ENCODE peak calls at places on chromosomes 3 and 15, in ten cellular contexts. One of them, this sample, is unnamed.

GRCh38 chr3:69803871-69804270 is 64.6 kb downstream of the MITF start:
- DNase-seq in tibial artery: no peak
- DNase-seq in BJ: no peak
- DNase-seq in neural progenitor cell: no peak
- DNase-seq in body of pancreas: no peak
- DNase-seq in SJSA1: no peak
- DNase-seq in adrenal gland: no peak
- DNase-seq in cardiac muscle cell: no peak
- DNase-seq in fibroblast of lung: no peak
- DNase-seq in uterus: no peak
- DNase-seq in this sample: no peak

GRCh38 chr15:86002444-86002843 is 77.2 kb upstream of the AGBL1 start:
- DNase-seq in tibial artery: no peak
- DNase-seq in BJ: no peak
- DNase-seq in neural progenitor cell: no peak
- DNase-seq in body of pancreas: no peak
- DNase-seq in SJSA1: no peak
- DNase-seq in adrenal gland: no peak
- DNase-seq in cardiac muscle cell: no peak
- DNase-seq in fibroblast of lung: no peak
- DNase-seq in uterus: peak; percentile 51
- DNase-seq in this sample: no peak

GRCh38 chr3:100602506-100603444 is 6.6 kb upstream of the ADGRG7 start:
- DNase-seq in tibial artery: no peak
- DNase-seq in BJ: no peak
- DNase-seq in neural progenitor cell: no peak
- DNase-seq in body of pancreas: no peak
- DNase-seq in SJSA1: no peak
- DNase-seq in adrenal gland: no peak
- DNase-seq in cardiac muscle cell: peak; percentile 8
- DNase-seq in fibroblast of lung: peak; percentile 18
- DNase-seq in uterus: no peak
- DNase-seq in this sample: no peak

GRCh38 chr3:16392733-16393132 is 120.8 kb downstream of the RFTN1 start:
- DNase-seq in tibial artery: no peak
- DNase-seq in BJ: no peak
- DNase-seq in neural progenitor cell: no peak
- DNase-seq in body of pancreas: no peak
- DNase-seq in SJSA1: no peak
- DNase-seq in adrenal gland: no peak
- DNase-seq in cardiac muscle cell: peak; percentile 39
- DNase-seq in fibroblast of lung: peak; percentile 92
- DNase-seq in uterus: no peak
- DNase-seq in this sample: no peak

GRCh38 chr15:91896656-91897055 is 43.1 kb downstream of the SLCO3A1 start:
- DNase-seq in tibial artery: no peak
- DNase-seq in BJ: no peak
- DNase-seq in neural progenitor cell: no peak
- DNase-seq in body of pancreas: no peak
- DNase-seq in SJSA1: no peak
- DNase-seq in adrenal gland: no peak
- DNase-seq in cardiac muscle cell: no peak
- DNase-seq in fibroblast of lung: no peak
- DNase-seq in uterus: no peak
- DNase-seq in this sample: no peak

GRCh38 chr3:169945313-169945712 is 21.3 kb upstream of the SEC62 start:
- DNase-seq in tibial artery: no peak
- DNase-seq in BJ: no peak
- DNase-seq in neural progenitor cell: no peak
- DNase-seq in body of pancreas: no peak
- DNase-seq in SJSA1: no peak
- DNase-seq in adrenal gland: no peak
- DNase-seq in cardiac muscle cell: peak; percentile 21
- DNase-seq in fibroblast of lung: no peak
- DNase-seq in uterus: no peak
- DNase-seq in this sample: no peak

GRCh38 chr3:192847918-192848317 is 69.7 kb downstream of the MB21D2 start:
- DNase-seq in tibial artery: no peak
- DNase-seq in BJ: no peak
- DNase-seq in neural progenitor cell: no peak
- DNase-seq in body of pancreas: no peak
- DNase-seq in SJSA1: no peak
- DNase-seq in adrenal gland: no peak
- DNase-seq in cardiac muscle cell: peak; percentile 48
- DNase-seq in fibroblast of lung: peak; percentile 70
- DNase-seq in uterus: no peak
- DNase-seq in this sample: no peak

GRCh38 chr3:13013994-13014754 is 59.1 kb downstream of the IQSEC1 start:
- DNase-seq in tibial artery: peak; percentile 37
- DNase-seq in BJ: no peak
- DNase-seq in neural progenitor cell: no peak
- DNase-seq in body of pancreas: no peak
- DNase-seq in SJSA1: no peak
- DNase-seq in adrenal gland: no peak
- DNase-seq in cardiac muscle cell: no peak
- DNase-seq in fibroblast of lung: no peak
- DNase-seq in uterus: no peak
- DNase-seq in this sample: no peak

GRCh38 chr3:134009345-134010000 is 20.3 kb downstream of the SLCO2A1 start:
- DNase-seq in tibial artery: no peak
- DNase-seq in BJ: no peak
- DNase-seq in neural progenitor cell: no peak
- DNase-seq in body of pancreas: no peak
- DNase-seq in SJSA1: peak; percentile 74
- DNase-seq in adrenal gland: no peak
- DNase-seq in cardiac muscle cell: peak; percentile 69
- DNase-seq in fibroblast of lung: peak; percentile 28
- DNase-seq in uterus: no peak
- DNase-seq in this sample: no peak

GRCh38 chr3:152621006-152621868 is 213.7 kb upstream of the P2RY1 start:
- DNase-seq in tibial artery: no peak
- DNase-seq in BJ: no peak
- DNase-seq in neural progenitor cell: no peak
- DNase-seq in body of pancreas: no peak
- DNase-seq in SJSA1: no peak
- DNase-seq in adrenal gland: no peak
- DNase-seq in cardiac muscle cell: no peak
- DNase-seq in fibroblast of lung: no peak
- DNase-seq in uterus: no peak
- DNase-seq in this sample: no peak

GRCh38 chr3:192128922-192129321 is 598.4 kb downstream of the FGF12 start:
- DNase-seq in tibial artery: no peak
- DNase-seq in BJ: no peak
- DNase-seq in neural progenitor cell: no peak
- DNase-seq in body of pancreas: no peak
- DNase-seq in SJSA1: no peak
- DNase-seq in adrenal gland: no peak
- DNase-seq in cardiac muscle cell: no peak
- DNase-seq in fibroblast of lung: no peak
- DNase-seq in uterus: no peak
- DNase-seq in this sample: no peak

GRCh38 chr15:76381366-76381765 is 44.8 kb downstream of the ISL2 start:
- DNase-seq in tibial artery: no peak
- DNase-seq in BJ: no peak
- DNase-seq in neural progenitor cell: no peak
- DNase-seq in body of pancreas: no peak
- DNase-seq in SJSA1: no peak
- DNase-seq in adrenal gland: no peak
- DNase-seq in cardiac muscle cell: no peak
- DNase-seq in fibroblast of lung: no peak
- DNase-seq in uterus: no peak
- DNase-seq in this sample: no peak

GRCh38 chr3:43288366-43288765 is 2.0 kb downstream of the SNRK start:
- DNase-seq in tibial artery: no peak
- DNase-seq in BJ: no peak
- DNase-seq in neural progenitor cell: no peak
- DNase-seq in body of pancreas: no peak
- DNase-seq in SJSA1: no peak
- DNase-seq in adrenal gland: no peak
- DNase-seq in cardiac muscle cell: peak; percentile 43
- DNase-seq in fibroblast of lung: peak; percentile 61
- DNase-seq in uterus: no peak
- DNase-seq in this sample: no peak

GRCh38 chr3:130529816-130530215 is 12.8 kb downstream of the COL6A6 start:
- DNase-seq in tibial artery: no peak
- DNase-seq in BJ: no peak
- DNase-seq in neural progenitor cell: no peak
- DNase-seq in body of pancreas: no peak
- DNase-seq in SJSA1: no peak
- DNase-seq in adrenal gland: no peak
- DNase-seq in cardiac muscle cell: no peak
- DNase-seq in fibroblast of lung: no peak
- DNase-seq in uterus: no peak
- DNase-seq in this sample: no peak

GRCh38 chr15:41695750-41696436 is 35.7 kb downstream of the MGA start:
- DNase-seq in tibial artery: no peak
- DNase-seq in BJ: no peak
- DNase-seq in neural progenitor cell: no peak
- DNase-seq in body of pancreas: no peak
- DNase-seq in SJSA1: no peak
- DNase-seq in adrenal gland: peak; percentile 36
- DNase-seq in cardiac muscle cell: peak; percentile 61
- DNase-seq in fibroblast of lung: peak; percentile 71
- DNase-seq in uterus: no peak
- DNase-seq in this sample: peak; percentile 11

GRCh38 chr3:167709690-167710089 is 25.0 kb downstream of the PDCD10 start:
- DNase-seq in tibial artery: no peak
- DNase-seq in BJ: no peak
- DNase-seq in neural progenitor cell: no peak
- DNase-seq in body of pancreas: no peak
- DNase-seq in SJSA1: no peak
- DNase-seq in adrenal gland: no peak
- DNase-seq in cardiac muscle cell: no peak
- DNase-seq in fibroblast of lung: no peak
- DNase-seq in uterus: no peak
- DNase-seq in this sample: no peak
- H3K36me3 ChIP-seq in tibial artery: peaks cover 5% of the 10 kb centered on the region
- H3K36me3 ChIP-seq in BJ: peaks cover 10% of the 10 kb centered on the region
- H3K36me3 ChIP-seq in neural progenitor cell: peaks cover 9% of the 10 kb centered on the region
- H3K36me3 ChIP-seq in body of pancreas: no peaks in the 10 kb centered on the region
- H3K36me3 ChIP-seq in SJSA1: peaks cover 16% of the 10 kb centered on the region
- H3K36me3 ChIP-seq in adrenal gland: no peaks in the 10 kb centered on the region
- H3K36me3 ChIP-seq in cardiac muscle cell: peaks cover 4% of the 10 kb centered on the region
- H3K36me3 ChIP-seq in fibroblast of lung: no peaks in the 10 kb centered on the region
- H3K36me3 ChIP-seq in uterus: no peaks in the 10 kb centered on the region
- H3K36me3 ChIP-seq in this sample: no peaks in the 10 kb centered on the region

GRCh38 chr3:58107597-58107996 is 99.4 kb downstream of the FLNB start:
- DNase-seq in tibial artery: no peak
- DNase-seq in BJ: no peak
- DNase-seq in neural progenitor cell: no peak
- DNase-seq in body of pancreas: no peak
- DNase-seq in SJSA1: no peak
- DNase-seq in adrenal gland: no peak
- DNase-seq in cardiac muscle cell: no peak
- DNase-seq in fibroblast of lung: no peak
- DNase-seq in uterus: no peak
- DNase-seq in this sample: no peak
- H3K36me3 ChIP-seq in tibial artery: peaks cover 80% of the 10 kb centered on the region
- H3K36me3 ChIP-seq in BJ: peaks cover 46% of the 10 kb centered on the region
- H3K36me3 ChIP-seq in neural progenitor cell: no peaks in the 10 kb centered on the region
- H3K36me3 ChIP-seq in body of pancreas: no peaks in the 10 kb centered on the region
- H3K36me3 ChIP-seq in SJSA1: peaks cover 96% of the 10 kb centered on the region
- H3K36me3 ChIP-seq in adrenal gland: no peaks in the 10 kb centered on the region
- H3K36me3 ChIP-seq in cardiac muscle cell: peaks cover 18% of the 10 kb centered on the region
- H3K36me3 ChIP-seq in fibroblast of lung: peaks cover 28% of the 10 kb centered on the region
- H3K36me3 ChIP-seq in uterus: no peaks in the 10 kb centered on the region
- H3K36me3 ChIP-seq in this sample: peaks cover 10% of the 10 kb centered on the region

GRCh38 chr3:123936400-123936799 is 24.6 kb downstream of the CCDC14 start:
- DNase-seq in tibial artery: no peak
- DNase-seq in BJ: peak; percentile 51
- DNase-seq in neural progenitor cell: no peak
- DNase-seq in body of pancreas: no peak
- DNase-seq in SJSA1: no peak
- DNase-seq in adrenal gland: no peak
- DNase-seq in cardiac muscle cell: no peak
- DNase-seq in fibroblast of lung: no peak
- DNase-seq in uterus: no peak
- DNase-seq in this sample: no peak

GRCh38 chr3:123939706-123940105 is 21.3 kb downstream of the CCDC14 start:
- DNase-seq in tibial artery: no peak
- DNase-seq in BJ: no peak
- DNase-seq in neural progenitor cell: no peak
- DNase-seq in body of pancreas: no peak
- DNase-seq in SJSA1: no peak
- DNase-seq in adrenal gland: no peak
- DNase-seq in cardiac muscle cell: no peak
- DNase-seq in fibroblast of lung: no peak
- DNase-seq in uterus: no peak
- DNase-seq in this sample: no peak

GRCh38 chr3:123930426-123930825 is 30.6 kb downstream of the CCDC14 start:
- DNase-seq in tibial artery: no peak
- DNase-seq in BJ: no peak
- DNase-seq in neural progenitor cell: no peak
- DNase-seq in body of pancreas: no peak
- DNase-seq in SJSA1: no peak
- DNase-seq in adrenal gland: no peak
- DNase-seq in cardiac muscle cell: peak; percentile 0
- DNase-seq in fibroblast of lung: peak; percentile 40
- DNase-seq in uterus: no peak
- DNase-seq in this sample: no peak

GRCh38 chr3:123934250-123934649 is 26.8 kb downstream of the CCDC14 start:
- DNase-seq in tibial artery: no peak
- DNase-seq in BJ: no peak
- DNase-seq in neural progenitor cell: no peak
- DNase-seq in body of pancreas: no peak
- DNase-seq in SJSA1: no peak
- DNase-seq in adrenal gland: no peak
- DNase-seq in cardiac muscle cell: no peak
- DNase-seq in fibroblast of lung: no peak
- DNase-seq in uterus: no peak
- DNase-seq in this sample: no peak

GRCh38 chr3:123935830-123936229 is 25.2 kb downstream of the CCDC14 start:
- DNase-seq in tibial artery: no peak
- DNase-seq in BJ: no peak
- DNase-seq in neural progenitor cell: no peak
- DNase-seq in body of pancreas: no peak
- DNase-seq in SJSA1: no peak
- DNase-seq in adrenal gland: no peak
- DNase-seq in cardiac muscle cell: no peak
- DNase-seq in fibroblast of lung: no peak
- DNase-seq in uterus: no peak
- DNase-seq in this sample: no peak
- H3K36me3 ChIP-seq in tibial artery: no peaks in the 10 kb centered on the region
- H3K36me3 ChIP-seq in BJ: peaks cover 2% of the 10 kb centered on the region
- H3K36me3 ChIP-seq in neural progenitor cell: peaks cover 41% of the 10 kb centered on the region
- H3K36me3 ChIP-seq in body of pancreas: no peaks in the 10 kb centered on the region
- H3K36me3 ChIP-seq in SJSA1: peaks cover 73% of the 10 kb centered on the region
- H3K36me3 ChIP-seq in adrenal gland: no peaks in the 10 kb centered on the region
- H3K36me3 ChIP-seq in cardiac muscle cell: peaks cover 24% of the 10 kb centered on the region
- H3K36me3 ChIP-seq in fibroblast of lung: no peaks in the 10 kb centered on the region
- H3K36me3 ChIP-seq in uterus: no peaks in the 10 kb centered on the region
- H3K36me3 ChIP-seq in this sample: no peaks in the 10 kb centered on the region

GRCh38 chr3:7487763-7488162 is 626.8 kb downstream of the GRM7 start:
- DNase-seq in tibial artery: no peak
- DNase-seq in BJ: no peak
- DNase-seq in neural progenitor cell: no peak
- DNase-seq in body of pancreas: no peak
- DNase-seq in SJSA1: no peak
- DNase-seq in adrenal gland: no peak
- DNase-seq in cardiac muscle cell: peak; percentile 31
- DNase-seq in fibroblast of lung: no peak
- DNase-seq in uterus: no peak
- DNase-seq in this sample: no peak

GRCh38 chr3:7489417-7489816 is 628.5 kb downstream of the GRM7 start:
- DNase-seq in tibial artery: no peak
- DNase-seq in BJ: no peak
- DNase-seq in neural progenitor cell: no peak
- DNase-seq in body of pancreas: no peak
- DNase-seq in SJSA1: no peak
- DNase-seq in adrenal gland: no peak
- DNase-seq in cardiac muscle cell: no peak
- DNase-seq in fibroblast of lung: no peak
- DNase-seq in uterus: no peak
- DNase-seq in this sample: no peak

GRCh38 chr3:7484636-7485035 is 623.7 kb downstream of the GRM7 start:
- DNase-seq in tibial artery: no peak
- DNase-seq in BJ: no peak
- DNase-seq in neural progenitor cell: no peak
- DNase-seq in body of pancreas: no peak
- DNase-seq in SJSA1: no peak
- DNase-seq in adrenal gland: no peak
- DNase-seq in cardiac muscle cell: peak; percentile 78
- DNase-seq in fibroblast of lung: no peak
- DNase-seq in uterus: no peak
- DNase-seq in this sample: no peak
- H3K36me3 ChIP-seq in tibial artery: no peaks in the 10 kb centered on the region
- H3K36me3 ChIP-seq in BJ: no peaks in the 10 kb centered on the region
- H3K36me3 ChIP-seq in neural progenitor cell: no peaks in the 10 kb centered on the region
- H3K36me3 ChIP-seq in body of pancreas: no peaks in the 10 kb centered on the region
- H3K36me3 ChIP-seq in SJSA1: no peaks in the 10 kb centered on the region
- H3K36me3 ChIP-seq in adrenal gland: no peaks in the 10 kb centered on the region
- H3K36me3 ChIP-seq in cardiac muscle cell: no peaks in the 10 kb centered on the region
- H3K36me3 ChIP-seq in fibroblast of lung: no peaks in the 10 kb centered on the region
- H3K36me3 ChIP-seq in uterus: no peaks in the 10 kb centered on the region
- H3K36me3 ChIP-seq in this sample: no peaks in the 10 kb centered on the region